ENCODE peak calls at places on chromosomes 3 and 15, in four cellular contexts. One of them, this sample, is unnamed.

GRCh38 chr3:197516517-197516889 is 39.3 kb downstream of the BDH1 start:
- DNase-seq in SK-N-MC: no peak
- DNase-seq in bronchial epithelial cell: peak
- DNase-seq in tibial nerve: no peak
- DNase-seq in this sample: peak

GRCh38 chr15:92492556-92492955 is 98.9 kb downstream of the ST8SIA2 start:
- DNase-seq in SK-N-MC: no peak
- DNase-seq in bronchial epithelial cell: no peak
- DNase-seq in tibial nerve: no peak
- DNase-seq in this sample: no peak

GRCh38 chr15:76335129-76335850 is 1.3 kb upstream of the ISL2 start:
- DNase-seq in SK-N-MC: no peak
- DNase-seq in bronchial epithelial cell: no peak
- DNase-seq in tibial nerve: no peak
- DNase-seq in this sample: no peak

GRCh38 chr3:87006844-87007439 is 16.0 kb upstream of the VGLL3 start:
- DNase-seq in SK-N-MC: no peak
- DNase-seq in bronchial epithelial cell: peak
- DNase-seq in tibial nerve: no peak
- DNase-seq in this sample: no peak

GRCh38 chr3:194275231-194275671 is 75.9 kb downstream of the CPN2 start:
- DNase-seq in SK-N-MC: no peak
- DNase-seq in bronchial epithelial cell: no peak
- DNase-seq in tibial nerve: no peak
- DNase-seq in this sample: peak

GRCh38 chr3:165259518-165260193 is 63.5 kb upstream of the SLITRK3 start:
- DNase-seq in SK-N-MC: no peak
- DNase-seq in bronchial epithelial cell: peak
- DNase-seq in tibial nerve: peak
- DNase-seq in this sample: no peak

GRCh38 chr15:60745469-60745971 is 266.6 kb upstream of the ICE2 start:
- DNase-seq in SK-N-MC: no peak
- DNase-seq in bronchial epithelial cell: no peak
- DNase-seq in tibial nerve: peak
- DNase-seq in this sample: no peak

GRCh38 chr15:65791335-65792129 is 561 bp downstream of the DENND4A start:
- DNase-seq in SK-N-MC: no peak
- DNase-seq in bronchial epithelial cell: no peak
- DNase-seq in tibial nerve: peak
- DNase-seq in this sample: peak

GRCh38 chr3:194399874-194400411 is 877 bp upstream of the GP5 start:
- DNase-seq in SK-N-MC: no peak
- DNase-seq in bronchial epithelial cell: no peak
- DNase-seq in tibial nerve: no peak
- DNase-seq in this sample: no peak

GRCh38 chr15:44530653-44531052 is 6.3 kb upstream of the EIF3J start:
- DNase-seq in SK-N-MC: no peak
- DNase-seq in bronchial epithelial cell: no peak
- DNase-seq in tibial nerve: no peak
- DNase-seq in this sample: no peak